ENCODE peak calls at places on chromosomes 13 and 19, in seven cellular contexts. One of them, this sample, is unnamed. For H3K27me3, the result is how much of the 10 kb centered on the place peaks cover.

GRCh38 chr19:33299061-33299665 is 3.2 kb downstream of the CEBPA start:
- DNase-seq in left ventricle myocardium inferior: no peak
- DNase-seq in SJSA1: no peak
- DNase-seq in thoracic aorta: no peak
- DNase-seq in CD4-positive, alpha-beta memory T cell: no peak
- DNase-seq in stomach: no peak
- DNase-seq in heart right ventricle: no peak
- DNase-seq in this sample: peak

GRCh38 chr13:111792956-111793355 is 274.0 kb upstream of the SOX1 start:
- DNase-seq in left ventricle myocardium inferior: no peak
- DNase-seq in SJSA1: peak
- DNase-seq in thoracic aorta: no peak
- DNase-seq in CD4-positive, alpha-beta memory T cell: no peak
- DNase-seq in stomach: no peak
- DNase-seq in heart right ventricle: no peak
- DNase-seq in this sample: peak

GRCh38 chr13:24159362-24159761 is 1.2 kb upstream of the SPATA13 start:
- DNase-seq in left ventricle myocardium inferior: no peak
- DNase-seq in SJSA1: no peak
- DNase-seq in thoracic aorta: no peak
- DNase-seq in CD4-positive, alpha-beta memory T cell: no peak
- DNase-seq in stomach: no peak
- DNase-seq in heart right ventricle: no peak
- DNase-seq in this sample: peak

GRCh38 chr13:96982672-96983071 is 11.6 kb downstream of the OXGR1 start:
- DNase-seq in left ventricle myocardium inferior: no peak
- DNase-seq in SJSA1: no peak
- DNase-seq in thoracic aorta: no peak
- DNase-seq in CD4-positive, alpha-beta memory T cell: no peak
- DNase-seq in stomach: no peak
- DNase-seq in heart right ventricle: peak
- DNase-seq in this sample: no peak

GRCh38 chr13:65783383-65783782 is 1446.8 kb downstream of the PCDH9 start:
- DNase-seq in left ventricle myocardium inferior: no peak
- DNase-seq in SJSA1: no peak
- DNase-seq in thoracic aorta: no peak
- DNase-seq in CD4-positive, alpha-beta memory T cell: no peak
- DNase-seq in stomach: no peak
- DNase-seq in heart right ventricle: no peak
- DNase-seq in this sample: no peak

GRCh38 chr13:49302817-49303216 is 55.1 kb downstream of the CDADC1 start:
- DNase-seq in left ventricle myocardium inferior: no peak
- DNase-seq in SJSA1: no peak
- DNase-seq in thoracic aorta: no peak
- DNase-seq in CD4-positive, alpha-beta memory T cell: no peak
- DNase-seq in stomach: peak
- DNase-seq in heart right ventricle: no peak
- DNase-seq in this sample: no peak

GRCh38 chr19:24049537-24049936 is 37.5 kb upstream of the ZNF254 start:
- DNase-seq in left ventricle myocardium inferior: no peak
- DNase-seq in SJSA1: no peak
- DNase-seq in thoracic aorta: no peak
- DNase-seq in CD4-positive, alpha-beta memory T cell: no peak
- DNase-seq in stomach: no peak
- DNase-seq in heart right ventricle: no peak
- DNase-seq in this sample: no peak

GRCh38 chr13:46530084-46530935 is 22.7 kb upstream of the LRCH1 start:
- DNase-seq in left ventricle myocardium inferior: no peak
- DNase-seq in SJSA1: no peak
- DNase-seq in thoracic aorta: no peak
- DNase-seq in CD4-positive, alpha-beta memory T cell: no peak
- DNase-seq in stomach: no peak
- DNase-seq in heart right ventricle: no peak
- DNase-seq in this sample: no peak

GRCh38 chr13:22618002-22618401 is 562.8 kb upstream of the SGCG start:
- DNase-seq in left ventricle myocardium inferior: no peak
- DNase-seq in SJSA1: no peak
- DNase-seq in thoracic aorta: no peak
- DNase-seq in CD4-positive, alpha-beta memory T cell: no peak
- DNase-seq in stomach: no peak
- DNase-seq in heart right ventricle: no peak
- DNase-seq in this sample: no peak

GRCh38 chr13:111325146-111325890 is 4.9 kb downstream of the TEX29 start:
- DNase-seq in left ventricle myocardium inferior: no peak
- DNase-seq in SJSA1: peak
- DNase-seq in thoracic aorta: no peak
- DNase-seq in CD4-positive, alpha-beta memory T cell: no peak
- DNase-seq in stomach: no peak
- DNase-seq in heart right ventricle: no peak
- DNase-seq in this sample: peak

GRCh38 chr13:112905990-112906641 is 62.9 kb upstream of the MCF2L start:
- DNase-seq in left ventricle myocardium inferior: no peak
- DNase-seq in SJSA1: no peak
- DNase-seq in thoracic aorta: no peak
- DNase-seq in CD4-positive, alpha-beta memory T cell: no peak
- DNase-seq in stomach: peak
- DNase-seq in heart right ventricle: no peak
- DNase-seq in this sample: peak

GRCh38 chr13:112905086-112905485 is 63.9 kb upstream of the MCF2L start:
- DNase-seq in left ventricle myocardium inferior: no peak
- DNase-seq in SJSA1: no peak
- DNase-seq in thoracic aorta: no peak
- DNase-seq in CD4-positive, alpha-beta memory T cell: no peak
- DNase-seq in stomach: no peak
- DNase-seq in heart right ventricle: no peak
- DNase-seq in this sample: no peak

GRCh38 chr13:112904436-112904960 is 64.5 kb upstream of the MCF2L start:
- DNase-seq in left ventricle myocardium inferior: no peak
- DNase-seq in SJSA1: no peak
- DNase-seq in thoracic aorta: no peak
- DNase-seq in CD4-positive, alpha-beta memory T cell: no peak
- DNase-seq in stomach: no peak
- DNase-seq in heart right ventricle: no peak
- DNase-seq in this sample: no peak

GRCh38 chr13:112907286-112907685 is 61.7 kb upstream of the MCF2L start:
- DNase-seq in left ventricle myocardium inferior: no peak
- DNase-seq in SJSA1: no peak
- DNase-seq in thoracic aorta: no peak
- DNase-seq in CD4-positive, alpha-beta memory T cell: no peak
- DNase-seq in stomach: no peak
- DNase-seq in heart right ventricle: no peak
- DNase-seq in this sample: no peak

GRCh38 chr13:112905619-112905989 is 63.4 kb upstream of the MCF2L start:
- DNase-seq in left ventricle myocardium inferior: no peak
- DNase-seq in SJSA1: no peak
- DNase-seq in thoracic aorta: no peak
- DNase-seq in CD4-positive, alpha-beta memory T cell: no peak
- DNase-seq in stomach: no peak
- DNase-seq in heart right ventricle: no peak
- DNase-seq in this sample: no peak
- H3K27me3 ChIP-seq in left ventricle myocardium inferior: under half
- H3K27me3 ChIP-seq in SJSA1: under half
- H3K27me3 ChIP-seq in thoracic aorta: under half
- H3K27me3 ChIP-seq in CD4-positive, alpha-beta memory T cell: under half
- H3K27me3 ChIP-seq in stomach: under half
- H3K27me3 ChIP-seq in heart right ventricle: under half
- H3K27me3 ChIP-seq in this sample: under half

GRCh38 chr19:45396389-45397260 is 8.2 kb downstream of the PPP1R13L start:
- DNase-seq in left ventricle myocardium inferior: no peak
- DNase-seq in SJSA1: no peak
- DNase-seq in thoracic aorta: no peak
- DNase-seq in CD4-positive, alpha-beta memory T cell: no peak
- DNase-seq in stomach: no peak
- DNase-seq in heart right ventricle: no peak
- DNase-seq in this sample: peak
- H3K4me3 ChIP-seq in left ventricle myocardium inferior: no peak
- H3K4me3 ChIP-seq in SJSA1: no peak
- H3K4me3 ChIP-seq in thoracic aorta: no peak
- H3K4me3 ChIP-seq in CD4-positive, alpha-beta memory T cell: no peak
- H3K4me3 ChIP-seq in stomach: no peak
- H3K4me3 ChIP-seq in heart right ventricle: no peak
- H3K4me3 ChIP-seq in this sample: peak

DNA sequence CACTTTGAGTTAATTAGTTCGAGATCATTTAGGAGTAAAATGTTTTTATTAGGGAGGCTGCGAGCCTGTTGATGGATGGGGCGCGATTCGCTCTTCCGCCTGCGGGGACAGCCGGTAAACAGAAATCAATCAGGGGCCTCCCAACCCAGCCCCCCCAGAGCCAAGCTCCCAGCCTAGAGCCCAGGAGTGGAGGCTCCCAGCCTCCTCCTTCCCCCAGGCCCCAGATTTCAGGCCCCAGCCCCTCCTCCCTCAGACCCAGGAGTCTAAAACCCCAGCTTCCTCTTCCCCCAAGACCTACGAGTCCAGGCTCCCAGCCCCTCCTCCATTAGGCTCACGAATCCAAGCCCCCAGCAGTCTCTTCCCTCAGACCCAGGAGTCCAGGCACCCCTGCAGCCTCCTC is 9.7 kb upstream of the ERFL start:
- DNase-seq in left ventricle myocardium inferior: no peak
- DNase-seq in SJSA1: no peak
- DNase-seq in thoracic aorta: no peak
- DNase-seq in CD4-positive, alpha-beta memory T cell: no peak
- DNase-seq in stomach: no peak
- DNase-seq in heart right ventricle: no peak
- DNase-seq in this sample: peak
- H3K27me3 ChIP-seq in left ventricle myocardium inferior: half or more
- H3K27me3 ChIP-seq in SJSA1: half or more
- H3K27me3 ChIP-seq in thoracic aorta: under half
- H3K27me3 ChIP-seq in CD4-positive, alpha-beta memory T cell: under half
- H3K27me3 ChIP-seq in stomach: under half
- H3K27me3 ChIP-seq in heart right ventricle: half or more
- H3K27me3 ChIP-seq in this sample: half or more

DNA sequence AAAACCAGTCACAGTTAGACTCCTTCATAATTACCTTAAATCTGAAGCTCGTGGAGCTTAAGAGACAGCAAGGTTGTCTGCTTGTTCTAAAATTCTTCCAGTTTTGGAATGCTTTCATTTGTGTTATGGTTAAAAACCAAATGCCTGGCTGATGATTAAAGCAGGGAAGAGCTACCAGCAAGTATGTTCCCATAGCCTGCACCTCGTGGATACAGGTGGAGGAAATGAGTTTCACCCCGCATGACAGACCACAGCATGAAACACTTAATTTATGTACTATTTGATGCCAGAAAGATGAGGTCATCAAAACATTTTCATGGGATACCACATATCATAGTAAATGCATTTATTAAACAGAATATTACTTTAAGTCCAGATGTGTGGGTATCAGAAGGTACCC is 416 bp upstream of the DOCK9 start:
- DNase-seq in left ventricle myocardium inferior: no peak
- DNase-seq in SJSA1: no peak
- DNase-seq in thoracic aorta: no peak
- DNase-seq in CD4-positive, alpha-beta memory T cell: no peak
- DNase-seq in stomach: no peak
- DNase-seq in heart right ventricle: no peak
- DNase-seq in this sample: no peak
- H3K4me3 ChIP-seq in left ventricle myocardium inferior: peak
- H3K4me3 ChIP-seq in SJSA1: peak
- H3K4me3 ChIP-seq in thoracic aorta: peak
- H3K4me3 ChIP-seq in CD4-positive, alpha-beta memory T cell: no peak
- H3K4me3 ChIP-seq in stomach: peak
- H3K4me3 ChIP-seq in heart right ventricle: peak
- H3K4me3 ChIP-seq in this sample: no peak

GRCh38 chr19:13056052-13056660 is 46.5 kb downstream of the LYL1 start:
- DNase-seq in left ventricle myocardium inferior: peak
- DNase-seq in SJSA1: peak
- DNase-seq in thoracic aorta: no peak
- DNase-seq in CD4-positive, alpha-beta memory T cell: no peak
- DNase-seq in stomach: peak
- DNase-seq in heart right ventricle: peak
- DNase-seq in this sample: peak
- H3K27me3 ChIP-seq in left ventricle myocardium inferior: under half
- H3K27me3 ChIP-seq in SJSA1: under half
- H3K27me3 ChIP-seq in thoracic aorta: under half
- H3K27me3 ChIP-seq in CD4-positive, alpha-beta memory T cell: under half
- H3K27me3 ChIP-seq in stomach: under half
- H3K27me3 ChIP-seq in heart right ventricle: under half
- H3K27me3 ChIP-seq in this sample: half or more

DNA sequence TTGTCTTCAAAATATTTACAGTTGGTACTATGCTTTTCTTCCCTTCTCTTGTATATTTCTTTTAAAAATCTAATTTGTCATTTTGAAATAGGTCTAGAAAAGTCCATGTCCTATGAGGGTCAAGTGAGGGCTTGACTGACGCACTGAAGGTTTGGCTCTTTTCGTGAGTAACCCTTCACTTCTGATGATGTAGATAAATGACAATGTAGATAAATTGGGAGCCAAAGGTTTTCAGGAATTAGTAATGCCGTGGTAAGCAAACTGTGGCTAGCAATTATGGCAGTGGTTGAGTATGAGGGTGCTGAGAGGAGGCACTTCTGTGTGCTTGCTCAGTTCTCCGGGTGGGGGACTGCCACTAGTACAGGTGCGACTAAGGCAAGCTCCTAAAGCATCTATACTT is 2.8 kb upstream of the NAA16 start:
- DNase-seq in left ventricle myocardium inferior: no peak
- DNase-seq in SJSA1: no peak
- DNase-seq in thoracic aorta: no peak
- DNase-seq in CD4-positive, alpha-beta memory T cell: no peak
- DNase-seq in stomach: no peak
- DNase-seq in heart right ventricle: no peak
- DNase-seq in this sample: no peak
- H3K4me3 ChIP-seq in left ventricle myocardium inferior: no peak
- H3K4me3 ChIP-seq in SJSA1: no peak
- H3K4me3 ChIP-seq in thoracic aorta: no peak
- H3K4me3 ChIP-seq in CD4-positive, alpha-beta memory T cell: no peak
- H3K4me3 ChIP-seq in stomach: no peak
- H3K4me3 ChIP-seq in heart right ventricle: no peak
- H3K4me3 ChIP-seq in this sample: no peak

GRCh38 chr19:57338798-57339378 is 12.2 kb upstream of the ZNF304 start:
- DNase-seq in left ventricle myocardium inferior: no peak
- DNase-seq in SJSA1: no peak
- DNase-seq in thoracic aorta: no peak
- DNase-seq in CD4-positive, alpha-beta memory T cell: no peak
- DNase-seq in stomach: no peak
- DNase-seq in heart right ventricle: peak
- DNase-seq in this sample: no peak

GRCh38 chr19:57348136-57348535 is 2.9 kb upstream of the ZNF304 start:
- DNase-seq in left ventricle myocardium inferior: no peak
- DNase-seq in SJSA1: no peak
- DNase-seq in thoracic aorta: no peak
- DNase-seq in CD4-positive, alpha-beta memory T cell: no peak
- DNase-seq in stomach: no peak
- DNase-seq in heart right ventricle: no peak
- DNase-seq in this sample: no peak

GRCh38 chr19:57342582-57342981 is 8.5 kb upstream of the ZNF304 start:
- DNase-seq in left ventricle myocardium inferior: no peak
- DNase-seq in SJSA1: no peak
- DNase-seq in thoracic aorta: no peak
- DNase-seq in CD4-positive, alpha-beta memory T cell: no peak
- DNase-seq in stomach: no peak
- DNase-seq in heart right ventricle: no peak
- DNase-seq in this sample: no peak
- H3K27me3 ChIP-seq in left ventricle myocardium inferior: under half
- H3K27me3 ChIP-seq in SJSA1: under half
- H3K27me3 ChIP-seq in thoracic aorta: under half
- H3K27me3 ChIP-seq in CD4-positive, alpha-beta memory T cell: under half
- H3K27me3 ChIP-seq in stomach: under half
- H3K27me3 ChIP-seq in heart right ventricle: under half
- H3K27me3 ChIP-seq in this sample: under half

GRCh38 chr19:50356691-50357177 is 8.7 kb downstream of the NAPSA start:
- DNase-seq in left ventricle myocardium inferior: no peak
- DNase-seq in SJSA1: no peak
- DNase-seq in thoracic aorta: no peak
- DNase-seq in CD4-positive, alpha-beta memory T cell: no peak
- DNase-seq in stomach: no peak
- DNase-seq in heart right ventricle: no peak
- DNase-seq in this sample: no peak
- H3K4me3 ChIP-seq in left ventricle myocardium inferior: peak
- H3K4me3 ChIP-seq in SJSA1: no peak
- H3K4me3 ChIP-seq in thoracic aorta: peak
- H3K4me3 ChIP-seq in CD4-positive, alpha-beta memory T cell: no peak
- H3K4me3 ChIP-seq in stomach: peak
- H3K4me3 ChIP-seq in heart right ventricle: no peak
- H3K4me3 ChIP-seq in this sample: no peak

This sample was measured in H7.